ENCODE peak calls at places on chromosome 1, in nine cellular contexts. Z is amniotic epithelial cell; E is type B pancreatic cell; O is T-cell; S is activated CD4-positive, alpha-beta T cell treated with anti-CD3 and anti-CD28 coated beads for 48 hours; U is prostate gland; V is stimulated activated CD4-positive, alpha-beta T cell treated with anti-CD3 and anti-CD28 coated beads, Interleukin-2, amount 100 ng/mL, for 48 hours; B is CD8-positive, alpha-beta T cell; A is NCI-H2081. T is an unnamed sample.

GRCh38 chr1:203871114-203871875 is 9.9 kb downstream of the SNRPE start:
- DNase-seq in E (no peak), S (peak; percentile 25), V (no peak), B (no peak), Z (peak; percentile 79), A (peak; percentile 71), U (peak; percentile 60), O (peak; percentile 3), T (no peak)

GRCh38 chr1:167922023-167922422 is 8.1 kb upstream of the ADCY10 start:
- DNase-seq in U (no peak), V (no peak), O (no peak), S (no peak), B (no peak), E (no peak), A (no peak), Z (peak; percentile 66), T (no peak)

GRCh38 chr1:49234988-49235387 is 458.3 kb upstream of the BEND5 start:
- DNase-seq in B (no peak), A (no peak), U (no peak), E (no peak), O (no peak), V (no peak), Z (no peak), S (no peak), T (no peak)

GRCh38 chr1:240350910-240351331 is 259.2 kb downstream of the FMN2 start:
- DNase-seq in B (no peak), U (no peak), A (no peak), O (no peak), S (no peak), Z (peak; percentile 88), V (no peak), E (no peak), T (no peak)

GRCh38 chr1:15246960-15247614 is at the start of gene FHAD1:
- DNase-seq in B (no peak), E (peak; percentile 78), Z (peak; percentile 29), A (peak; percentile 40), S (peak; percentile 69), U (peak; percentile 32), O (peak; percentile 21), V (peak; percentile 35), T (no peak)

GRCh38 chr1:200524092-200524491 is 96.5 kb downstream of the KIF14 start:
- DNase-seq in E (no peak), A (no peak), S (no peak), B (no peak), V (no peak), Z (no peak), U (no peak), O (no peak), T (no peak)

GRCh38 chr1:202908998-202909397 is 18.0 kb downstream of the KLHL12 start:
- DNase-seq in E (no peak), A (no peak), U (no peak), S (no peak), Z (no peak), V (no peak), B (no peak), O (no peak), T (no peak)

GRCh38 chr1:96464991-96465875 is 256.4 kb upstream of the PTBP2 start:
- DNase-seq in U (no peak), Z (peak; percentile 38), V (no peak), B (no peak), S (no peak), A (no peak), O (no peak), E (no peak), T (no peak)

GRCh38 chr1:20361805-20362381 is 71.2 kb downstream of the VWA5B1 start:
- DNase-seq in Z (peak; percentile 15), U (no peak), S (peak; percentile 62), A (no peak), V (peak; percentile 54), E (no peak), B (no peak), O (no peak), T (no peak)

GRCh38 chr1:206823725-206824124 is 41.7 kb upstream of the IL20 start:
- DNase-seq in O (no peak), S (no peak), E (no peak), A (no peak), B (no peak), U (no peak), V (no peak), Z (no peak), T (no peak)

GRCh38 chr1:36761073-36761472 is 273.2 kb downstream of the GRIK3 start:
- DNase-seq in O (no peak), V (no peak), B (no peak), Z (no peak), A (no peak), U (no peak), S (no peak), E (no peak), T (no peak)

GRCh38 chr1:2314297-2314802 is 77.0 kb downstream of the MORN1 start:
- DNase-seq in B (no peak), A (no peak), U (no peak), Z (peak; percentile 66), V (no peak), O (no peak), S (no peak), E (peak; percentile 83), T (no peak)

GRCh38 chr1:110524311-110525249 is 5.6 kb upstream of the KCNA10 start:
- DNase-seq in A (peak; percentile 40), Z (peak; percentile 38), E (no peak), U (no peak), O (peak; percentile 28), B (peak; percentile 53), S (peak; percentile 65), V (peak; percentile 56), T (peak; percentile 22)

GRCh38 chr1:55639051-55639450 is 423.9 kb upstream of the USP24 start:
- DNase-seq in V (no peak), O (no peak), Z (peak; percentile 23), A (no peak), E (no peak), U (peak; percentile 11), S (no peak), B (no peak), T (no peak)

GRCh38 chr1:66294692-66295384 is 239.1 kb upstream of the SGIP1 start:
- DNase-seq in V (no peak), E (no peak), S (no peak), Z (peak; percentile 79), U (no peak), O (no peak), A (no peak), B (no peak), T (no peak)

GRCh38 chr1:1943834-1944570 is 24.9 kb upstream of the TMEM52 start:
- DNase-seq in Z (peak; percentile 13), A (peak; percentile 16), S (peak; percentile 71), E (peak; percentile 79), U (peak; percentile 22), V (peak; percentile 50), B (peak; percentile 75), O (peak; percentile 38), T (peak; percentile 39)

GRCh38 chr1:118928739-118929554 is 59.2 kb downstream of the TBX15 start:
- DNase-seq in O (no peak), A (no peak), B (no peak), U (no peak), E (no peak), S (peak; percentile 2), Z (peak; percentile 5), V (no peak), T (no peak)

GRCh38 chr1:99469641-99470040 is 176.3 kb upstream of the PALMD start:
- DNase-seq in S (no peak), E (no peak), U (no peak), B (no peak), O (no peak), A (no peak), V (no peak), Z (no peak), T (no peak)

GRCh38 chr1:26530540-26530897 is 958 bp downstream of the RPS6KA1 start:
- DNase-seq in V (no peak), U (no peak), B (no peak), O (no peak), S (no peak), A (no peak), E (no peak), Z (no peak), T (no peak)

GRCh38 chr1:41914515-41914914 is 4.2 kb downstream of the HIVEP3 start:
- DNase-seq in S (no peak), E (no peak), B (no peak), Z (no peak), A (no peak), V (no peak), O (peak; percentile 11), U (no peak), T (no peak)

GRCh38 chr1:7538849-7539771 is 232.0 kb upstream of the VAMP3 start:
- DNase-seq in A (no peak), O (no peak), U (no peak), Z (no peak), E (no peak), V (no peak), S (no peak), B (no peak), T (no peak)

GRCh38 chr1:237709355-237709754 is 181.4 kb downstream of the ZP4 start:
- DNase-seq in A (no peak), S (no peak), B (no peak), V (no peak), Z (no peak), E (no peak), U (no peak), O (no peak), T (no peak)

GRCh38 chr1:15941899-15942660 is 33.8 kb downstream of the ZBTB17 start:
- DNase-seq in Z (no peak), O (no peak), A (no peak), S (no peak), V (no peak), B (no peak), U (no peak), E (no peak), T (no peak)

GRCh38 chr1:116878804-116879477 is 30.8 kb upstream of the PTGFRN start:
- DNase-seq in S (no peak), A (peak; percentile 68), E (no peak), U (peak; percentile 69), B (no peak), Z (no peak), V (no peak), O (no peak), T (no peak)

GRCh38 chr1:229478852-229479251 is 29.3 kb downstream of the NUP133 start:
- DNase-seq in S (no peak), V (no peak), E (no peak), O (no peak), U (no peak), A (no peak), Z (no peak), B (no peak), T (no peak)

GRCh38 chr1:94309829-94310569 is 72.6 kb upstream of the ARHGAP29 start:
- DNase-seq in V (no peak), U (no peak), A (no peak), B (no peak), O (no peak), E (no peak), S (no peak), Z (no peak), T (no peak)

GRCh38 chr1:11052839-11053757 is 6.1 kb upstream of the MASP2 start:
- DNase-seq in B (no peak), O (no peak), Z (no peak), V (no peak), A (no peak), U (no peak), E (no peak), S (no peak), T (no peak)

GRCh38 chr1:22760453-22760852 is 49.8 kb downstream of the EPHB2 start:
- DNase-seq in U (no peak), B (no peak), A (no peak), Z (peak; percentile 80), O (no peak), S (no peak), E (no peak), V (no peak), T (no peak)

GRCh38 chr1:214552174-214552608 is 789 bp upstream of the PTPN14 start:
- DNase-seq in O (no peak), V (no peak), U (peak; percentile 76), Z (peak; percentile 54), B (no peak), E (no peak), A (no peak), S (no peak), T (no peak)

GRCh38 chr1:204443871-204444581 is 32.4 kb upstream of the PPP1R15B start:
- DNase-seq in O (no peak), V (peak; percentile 21), U (no peak), E (no peak), A (no peak), S (peak; percentile 44), Z (peak; percentile 88), B (no peak), T (no peak)

T was measured in T follicular helper cell.